ENCODE peak calls at places on chromosomes 5 and 9, in six cellular contexts. One of them, this sample, is unnamed. For H3K27me3, the result is how much of the 10 kb centered on the place peaks cover.

GRCh38 chr5:3258050-3258449 is 337.6 kb upstream of the IRX1 start:
- DNase-seq in CD8-positive, alpha-beta memory T cell: no peak
- DNase-seq in brain microvascular endothelial cell: no peak
- DNase-seq in IMR-90: no peak
- DNase-seq in naive thymus-derived CD4-positive, alpha-beta T cell: no peak
- DNase-seq in keratinocyte: no peak
- DNase-seq in this sample: no peak

GRCh38 chr9:91416086-91416712 is 7.4 kb downstream of the NFIL3 start:
- DNase-seq in CD8-positive, alpha-beta memory T cell: no peak
- DNase-seq in naive thymus-derived CD4-positive, alpha-beta T cell: no peak
- DNase-seq in IMR-90: peak
- DNase-seq in brain microvascular endothelial cell: no peak
- DNase-seq in keratinocyte: no peak
- DNase-seq in this sample: peak

GRCh38 chr9:18979367-18979766 is 53.6 kb downstream of the SAXO1 start:
- DNase-seq in IMR-90: peak
- DNase-seq in brain microvascular endothelial cell: peak
- DNase-seq in keratinocyte: no peak
- DNase-seq in CD8-positive, alpha-beta memory T cell: no peak
- DNase-seq in naive thymus-derived CD4-positive, alpha-beta T cell: no peak
- DNase-seq in this sample: peak

GRCh38 chr5:179230061-179230461 is 115.2 kb downstream of the ADAMTS2 start:
- DNase-seq in brain microvascular endothelial cell: no peak
- DNase-seq in CD8-positive, alpha-beta memory T cell: no peak
- DNase-seq in naive thymus-derived CD4-positive, alpha-beta T cell: no peak
- DNase-seq in keratinocyte: no peak
- DNase-seq in IMR-90: no peak
- DNase-seq in this sample: no peak

GRCh38 chr9:120043448-120043847 is 536.5 kb downstream of the CDK5RAP2 start:
- DNase-seq in naive thymus-derived CD4-positive, alpha-beta T cell: no peak
- DNase-seq in brain microvascular endothelial cell: no peak
- DNase-seq in keratinocyte: no peak
- DNase-seq in CD8-positive, alpha-beta memory T cell: no peak
- DNase-seq in IMR-90: no peak
- DNase-seq in this sample: no peak

GRCh38 chr9:90432951-90433350 is 209.7 kb downstream of the DIRAS2 start:
- DNase-seq in keratinocyte: no peak
- DNase-seq in IMR-90: no peak
- DNase-seq in naive thymus-derived CD4-positive, alpha-beta T cell: no peak
- DNase-seq in CD8-positive, alpha-beta memory T cell: no peak
- DNase-seq in brain microvascular endothelial cell: peak
- DNase-seq in this sample: no peak

GRCh38 chr5:145220491-145220890 is 614.7 kb downstream of the PRELID2 start:
- DNase-seq in IMR-90: no peak
- DNase-seq in naive thymus-derived CD4-positive, alpha-beta T cell: no peak
- DNase-seq in keratinocyte: no peak
- DNase-seq in CD8-positive, alpha-beta memory T cell: no peak
- DNase-seq in brain microvascular endothelial cell: no peak
- DNase-seq in this sample: no peak

GRCh38 chr5:127353339-127353738 is 62.7 kb downstream of the MEGF10 start:
- DNase-seq in IMR-90: no peak
- DNase-seq in keratinocyte: no peak
- DNase-seq in CD8-positive, alpha-beta memory T cell: no peak
- DNase-seq in brain microvascular endothelial cell: no peak
- DNase-seq in naive thymus-derived CD4-positive, alpha-beta T cell: no peak
- DNase-seq in this sample: no peak

GRCh38 chr5:176391479-176391878 is 2.9 kb downstream of the HIGD2A start:
- DNase-seq in keratinocyte: no peak
- DNase-seq in naive thymus-derived CD4-positive, alpha-beta T cell: no peak
- DNase-seq in CD8-positive, alpha-beta memory T cell: no peak
- DNase-seq in brain microvascular endothelial cell: no peak
- DNase-seq in IMR-90: no peak
- DNase-seq in this sample: no peak

GRCh38 chr9:129270903-129271431 is 92.9 kb upstream of the IER5L start:
- DNase-seq in naive thymus-derived CD4-positive, alpha-beta T cell: peak
- DNase-seq in CD8-positive, alpha-beta memory T cell: peak
- DNase-seq in keratinocyte: no peak
- DNase-seq in brain microvascular endothelial cell: peak
- DNase-seq in IMR-90: peak
- DNase-seq in this sample: peak

GRCh38 chr5:172288465-172288864 is 4.9 kb upstream of the UBTD2 start:
- DNase-seq in brain microvascular endothelial cell: no peak
- DNase-seq in keratinocyte: no peak
- DNase-seq in naive thymus-derived CD4-positive, alpha-beta T cell: no peak
- DNase-seq in IMR-90: no peak
- DNase-seq in CD8-positive, alpha-beta memory T cell: no peak
- DNase-seq in this sample: no peak

GRCh38 chr5:12095808-12096281 is 191.6 kb upstream of the CTNND2 start:
- DNase-seq in keratinocyte: no peak
- DNase-seq in naive thymus-derived CD4-positive, alpha-beta T cell: no peak
- DNase-seq in CD8-positive, alpha-beta memory T cell: no peak
- DNase-seq in IMR-90: no peak
- DNase-seq in brain microvascular endothelial cell: no peak
- DNase-seq in this sample: peak

GRCh38 chr9:91427873-91428272 is 4.2 kb upstream of the NFIL3 start:
- DNase-seq in IMR-90: peak
- DNase-seq in brain microvascular endothelial cell: peak
- DNase-seq in keratinocyte: no peak
- DNase-seq in CD8-positive, alpha-beta memory T cell: no peak
- DNase-seq in naive thymus-derived CD4-positive, alpha-beta T cell: no peak
- DNase-seq in this sample: peak

GRCh38 chr9:131727795-131728545 is 11.9 kb downstream of the RAPGEF1 start:
- DNase-seq in brain microvascular endothelial cell: no peak
- DNase-seq in CD8-positive, alpha-beta memory T cell: no peak
- DNase-seq in IMR-90: no peak
- DNase-seq in keratinocyte: no peak
- DNase-seq in naive thymus-derived CD4-positive, alpha-beta T cell: no peak
- DNase-seq in this sample: peak

GRCh38 chr5:74212336-74212735 is 428.2 kb downstream of the ENC1 start:
- DNase-seq in brain microvascular endothelial cell: peak
- DNase-seq in keratinocyte: no peak
- DNase-seq in IMR-90: peak
- DNase-seq in naive thymus-derived CD4-positive, alpha-beta T cell: no peak
- DNase-seq in CD8-positive, alpha-beta memory T cell: no peak
- DNase-seq in this sample: no peak

GRCh38 chr5:164252-164651 is 27.0 kb upstream of the LRRC14B start:
- DNase-seq in IMR-90: no peak
- DNase-seq in CD8-positive, alpha-beta memory T cell: no peak
- DNase-seq in keratinocyte: no peak
- DNase-seq in naive thymus-derived CD4-positive, alpha-beta T cell: no peak
- DNase-seq in brain microvascular endothelial cell: no peak
- DNase-seq in this sample: no peak

GRCh38 chr9:36762958-36763357 is 190.3 kb downstream of the MELK start:
- DNase-seq in brain microvascular endothelial cell: no peak
- DNase-seq in CD8-positive, alpha-beta memory T cell: no peak
- DNase-seq in naive thymus-derived CD4-positive, alpha-beta T cell: no peak
- DNase-seq in keratinocyte: no peak
- DNase-seq in IMR-90: no peak
- DNase-seq in this sample: no peak

GRCh38 chr9:69121155-69122085 is 52.7 kb upstream of the TJP2 start:
- DNase-seq in naive thymus-derived CD4-positive, alpha-beta T cell: peak
- DNase-seq in keratinocyte: no peak
- DNase-seq in CD8-positive, alpha-beta memory T cell: peak
- DNase-seq in IMR-90: peak
- DNase-seq in brain microvascular endothelial cell: peak
- DNase-seq in this sample: no peak

GRCh38 chr9:6024035-6024554 is 8.7 kb upstream of the RANBP6 start:
- DNase-seq in naive thymus-derived CD4-positive, alpha-beta T cell: peak
- DNase-seq in brain microvascular endothelial cell: no peak
- DNase-seq in CD8-positive, alpha-beta memory T cell: peak
- DNase-seq in IMR-90: no peak
- DNase-seq in keratinocyte: no peak
- DNase-seq in this sample: no peak

GRCh38 chr5:32506251-32506661 is 61.7 kb upstream of the ZFR start:
- DNase-seq in naive thymus-derived CD4-positive, alpha-beta T cell: no peak
- DNase-seq in brain microvascular endothelial cell: no peak
- DNase-seq in IMR-90: peak
- DNase-seq in CD8-positive, alpha-beta memory T cell: no peak
- DNase-seq in keratinocyte: no peak
- DNase-seq in this sample: no peak

GRCh38 chr5:74243634-74244033 is 396.9 kb downstream of the ENC1 start:
- DNase-seq in naive thymus-derived CD4-positive, alpha-beta T cell: no peak
- DNase-seq in CD8-positive, alpha-beta memory T cell: no peak
- DNase-seq in brain microvascular endothelial cell: no peak
- DNase-seq in keratinocyte: no peak
- DNase-seq in IMR-90: no peak
- DNase-seq in this sample: no peak

GRCh38 chr9:138068601-138069035 is 191.0 kb downstream of the CACNA1B start:
- DNase-seq in IMR-90: no peak
- DNase-seq in naive thymus-derived CD4-positive, alpha-beta T cell: no peak
- DNase-seq in keratinocyte: no peak
- DNase-seq in CD8-positive, alpha-beta memory T cell: no peak
- DNase-seq in brain microvascular endothelial cell: no peak
- DNase-seq in this sample: no peak

GRCh38 chr5:133227082-133227481 is 175.3 kb downstream of the HSPA4 start:
- DNase-seq in IMR-90: no peak
- DNase-seq in naive thymus-derived CD4-positive, alpha-beta T cell: no peak
- DNase-seq in CD8-positive, alpha-beta memory T cell: no peak
- DNase-seq in keratinocyte: no peak
- DNase-seq in brain microvascular endothelial cell: no peak
- DNase-seq in this sample: no peak

GRCh38 chr5:84729326-84729725 is 344.6 kb upstream of the EDIL3 start:
- DNase-seq in naive thymus-derived CD4-positive, alpha-beta T cell: no peak
- DNase-seq in brain microvascular endothelial cell: no peak
- DNase-seq in CD8-positive, alpha-beta memory T cell: no peak
- DNase-seq in IMR-90: peak
- DNase-seq in keratinocyte: no peak
- DNase-seq in this sample: peak
- H3K27me3 ChIP-seq in naive thymus-derived CD4-positive, alpha-beta T cell: under half
- H3K27me3 ChIP-seq in brain microvascular endothelial cell: under half
- H3K27me3 ChIP-seq in CD8-positive, alpha-beta memory T cell: under half
- H3K27me3 ChIP-seq in IMR-90: under half
- H3K27me3 ChIP-seq in keratinocyte: under half
- H3K27me3 ChIP-seq in this sample: under half

GRCh38 chr9:135181336-135181735 is 93.9 kb downstream of the OLFM1 start:
- DNase-seq in brain microvascular endothelial cell: no peak
- DNase-seq in keratinocyte: no peak
- DNase-seq in CD8-positive, alpha-beta memory T cell: no peak
- DNase-seq in IMR-90: no peak
- DNase-seq in naive thymus-derived CD4-positive, alpha-beta T cell: no peak
- DNase-seq in this sample: no peak

GRCh38 chr9:135179976-135180375 is 92.5 kb downstream of the OLFM1 start:
- DNase-seq in brain microvascular endothelial cell: no peak
- DNase-seq in keratinocyte: no peak
- DNase-seq in CD8-positive, alpha-beta memory T cell: no peak
- DNase-seq in IMR-90: no peak
- DNase-seq in naive thymus-derived CD4-positive, alpha-beta T cell: no peak
- DNase-seq in this sample: no peak

GRCh38 chr9:135176284-135176683 is 88.8 kb downstream of the OLFM1 start:
- DNase-seq in keratinocyte: no peak
- DNase-seq in CD8-positive, alpha-beta memory T cell: no peak
- DNase-seq in IMR-90: no peak
- DNase-seq in brain microvascular endothelial cell: no peak
- DNase-seq in naive thymus-derived CD4-positive, alpha-beta T cell: no peak
- DNase-seq in this sample: no peak

GRCh38 chr9:135183069-135183468 is 95.6 kb downstream of the OLFM1 start:
- DNase-seq in naive thymus-derived CD4-positive, alpha-beta T cell: no peak
- DNase-seq in brain microvascular endothelial cell: no peak
- DNase-seq in IMR-90: no peak
- DNase-seq in CD8-positive, alpha-beta memory T cell: no peak
- DNase-seq in keratinocyte: no peak
- DNase-seq in this sample: no peak

GRCh38 chr9:135179041-135179440 is 91.6 kb downstream of the OLFM1 start:
- DNase-seq in CD8-positive, alpha-beta memory T cell: no peak
- DNase-seq in keratinocyte: no peak
- DNase-seq in IMR-90: no peak
- DNase-seq in brain microvascular endothelial cell: no peak
- DNase-seq in naive thymus-derived CD4-positive, alpha-beta T cell: no peak
- DNase-seq in this sample: no peak
- H3K27ac ChIP-seq in CD8-positive, alpha-beta memory T cell: no peak
- H3K27ac ChIP-seq in keratinocyte: no peak
- H3K27ac ChIP-seq in IMR-90: no peak
- H3K27ac ChIP-seq in brain microvascular endothelial cell: no peak
- H3K27ac ChIP-seq in naive thymus-derived CD4-positive, alpha-beta T cell: no peak
- H3K27ac ChIP-seq in this sample: no peak

DNA sequence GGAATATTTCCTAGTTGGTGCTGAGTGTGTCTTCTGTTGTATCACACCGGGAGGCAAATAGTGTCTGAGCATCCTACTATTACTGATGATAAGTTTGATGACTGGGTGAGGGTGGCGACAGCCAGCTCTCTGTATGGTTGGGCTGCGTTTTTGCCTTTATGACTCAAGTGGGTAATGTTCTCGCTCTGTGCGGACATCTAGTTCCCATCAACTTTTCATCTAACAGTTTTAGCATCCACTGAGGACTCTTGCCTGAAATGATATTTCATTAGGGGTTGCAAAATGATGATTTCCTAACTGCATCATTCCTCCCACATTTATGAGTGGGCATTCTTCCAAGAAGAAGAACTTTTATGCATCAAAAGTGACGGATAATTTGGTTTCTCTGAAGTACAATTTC is 26.5 kb downstream of the HMCN2 start:
- DNase-seq in naive thymus-derived CD4-positive, alpha-beta T cell: no peak
- DNase-seq in brain microvascular endothelial cell: no peak
- DNase-seq in CD8-positive, alpha-beta memory T cell: no peak
- DNase-seq in IMR-90: no peak
- DNase-seq in keratinocyte: no peak
- DNase-seq in this sample: no peak
- H3K27me3 ChIP-seq in naive thymus-derived CD4-positive, alpha-beta T cell: under half
- H3K27me3 ChIP-seq in brain microvascular endothelial cell: under half
- H3K27me3 ChIP-seq in CD8-positive, alpha-beta memory T cell: under half
- H3K27me3 ChIP-seq in IMR-90: half or more
- H3K27me3 ChIP-seq in keratinocyte: under half
- H3K27me3 ChIP-seq in this sample: under half

GRCh38 chr5:170114271-170114670 is 8.6 kb downstream of the FOXI1 start:
- DNase-seq in IMR-90: no peak
- DNase-seq in keratinocyte: no peak
- DNase-seq in CD8-positive, alpha-beta memory T cell: no peak
- DNase-seq in brain microvascular endothelial cell: no peak
- DNase-seq in naive thymus-derived CD4-positive, alpha-beta T cell: no peak
- DNase-seq in this sample: no peak

GRCh38 chr5:170112876-170113516 is 7.3 kb downstream of the FOXI1 start:
- DNase-seq in keratinocyte: no peak
- DNase-seq in brain microvascular endothelial cell: no peak
- DNase-seq in CD8-positive, alpha-beta memory T cell: no peak
- DNase-seq in naive thymus-derived CD4-positive, alpha-beta T cell: no peak
- DNase-seq in IMR-90: no peak
- DNase-seq in this sample: no peak

GRCh38 chr5:170117736-170118135 is 12.0 kb downstream of the FOXI1 start:
- DNase-seq in CD8-positive, alpha-beta memory T cell: no peak
- DNase-seq in brain microvascular endothelial cell: no peak
- DNase-seq in keratinocyte: no peak
- DNase-seq in naive thymus-derived CD4-positive, alpha-beta T cell: no peak
- DNase-seq in IMR-90: no peak
- DNase-seq in this sample: no peak

GRCh38 chr5:170113517-170113891 is 7.8 kb downstream of the FOXI1 start:
- DNase-seq in CD8-positive, alpha-beta memory T cell: no peak
- DNase-seq in brain microvascular endothelial cell: no peak
- DNase-seq in IMR-90: no peak
- DNase-seq in naive thymus-derived CD4-positive, alpha-beta T cell: no peak
- DNase-seq in keratinocyte: no peak
- DNase-seq in this sample: no peak

DNA sequence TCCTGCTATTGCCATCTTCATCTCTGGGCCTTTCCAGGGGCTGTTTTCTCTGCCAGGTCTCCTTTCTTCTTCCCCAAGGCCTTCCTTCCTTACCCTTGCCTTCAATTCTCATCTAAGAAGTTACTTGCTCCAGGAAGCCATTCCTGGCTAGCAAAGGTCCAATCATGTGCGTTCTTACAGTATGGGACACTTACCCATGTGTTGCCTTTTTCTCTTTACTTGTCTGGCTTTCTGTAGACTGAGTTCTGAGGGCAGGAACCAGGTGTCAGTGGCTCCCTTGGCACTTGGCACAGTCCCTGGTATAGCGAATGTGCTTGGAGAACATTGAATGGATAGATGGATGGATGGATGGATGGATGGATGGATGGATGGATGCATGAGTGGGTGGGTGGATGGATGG is 10.2 kb downstream of the FOXI1 start:
- DNase-seq in IMR-90: no peak
- DNase-seq in brain microvascular endothelial cell: no peak
- DNase-seq in naive thymus-derived CD4-positive, alpha-beta T cell: no peak
- DNase-seq in CD8-positive, alpha-beta memory T cell: no peak
- DNase-seq in keratinocyte: no peak
- DNase-seq in this sample: no peak
- H3K27ac ChIP-seq in IMR-90: no peak
- H3K27ac ChIP-seq in brain microvascular endothelial cell: no peak
- H3K27ac ChIP-seq in naive thymus-derived CD4-positive, alpha-beta T cell: no peak
- H3K27ac ChIP-seq in CD8-positive, alpha-beta memory T cell: no peak
- H3K27ac ChIP-seq in keratinocyte: no peak
- H3K27ac ChIP-seq in this sample: no peak

This sample was measured in astrocyte.